ENCODE peak calls at places on chromosomes 2 and 18, in five cellular contexts. Q, N, X, P and H are unnamed samples.
A peak's percentile ranks its signal among the peaks of the same experiment; 100 is the strongest.

GRCh38 chr2:2464095-2464494 is 133.0 kb upstream of the MYT1L start:
- DNase-seq in P (no peak), N (no peak), X (no peak), Q (no peak), H (no peak)

GRCh38 chr2:37523861-37524362 is 147.5 kb downstream of the CDC42EP3 start:
- DNase-seq in N (peak; percentile 34), X (peak; percentile 31), P (peak; percentile 72), Q (no peak), H (peak; percentile 83)

GRCh38 chr18:6521804-6522418 is 107.2 kb upstream of the L3MBTL4 start:
- DNase-seq in Q (no peak), P (no peak), X (peak; percentile 48), N (no peak), H (peak; percentile 56)

GRCh38 chr2:156329031-156329921 is 3.2 kb downstream of the NR4A2 start:
- DNase-seq in N (no peak), P (no peak), Q (no peak), X (no peak), H (no peak)

GRCh38 chr18:36481201-36481657 is 183.7 kb downstream of the FHOD3 start:
- DNase-seq in N (no peak), X (no peak), P (no peak), Q (no peak), H (no peak)

GRCh38 chr2:225566798-225567197 is 167.3 kb downstream of the NYAP2 start:
- DNase-seq in N (no peak), P (no peak), Q (no peak), X (no peak), H (peak; percentile 12)

GRCh38 chr2:233161730-233162129 is 89.7 kb upstream of the ATG16L1 start:
- DNase-seq in P (no peak), Q (no peak), X (no peak), N (no peak), H (no peak)

GRCh38 chr18:35172009-35172408 is 68.8 kb upstream of the ZNF397 start:
- DNase-seq in X (no peak), Q (no peak), N (no peak), P (no peak), H (no peak)

GRCh38 chr2:132690664-132691303 is 20.8 kb upstream of the LYPD1 start:
- DNase-seq in X (peak; percentile 24), P (no peak), Q (no peak), N (no peak), H (peak; percentile 36)

GRCh38 chr2:56088411-56088810 is 95.4 kb upstream of the CCDC85A start:
- DNase-seq in Q (no peak), P (no peak), N (no peak), X (peak; percentile 56), H (peak; percentile 10)

GRCh38 chr2:121363632-121364420 is 78.8 kb upstream of the TFCP2L1 start:
- DNase-seq in X (peak; percentile 78), N (no peak), P (peak; percentile 63), Q (no peak), H (peak; percentile 63)

GRCh38 chr18:77057043-77057442 is 75.5 kb downstream of the MBP start:
- DNase-seq in X (no peak), P (no peak), N (peak; percentile 73), Q (no peak), H (peak; percentile 39)

GRCh38 chr2:182917924-182918323 is 51.5 kb upstream of the FRZB start:
- DNase-seq in X (peak; percentile 33), Q (no peak), P (peak; percentile 45), N (no peak), H (peak; percentile 11)

GRCh38 chr18:23307567-23308295 is 145.4 kb upstream of the RIOK3 start:
- DNase-seq in X (peak; percentile 95), P (no peak), Q (no peak), N (no peak), H (peak; percentile 81)

GRCh38 chr2:115314157-115314556 is 871.7 kb downstream of the DPP10 start:
- DNase-seq in N (no peak), Q (no peak), X (no peak), P (no peak), H (no peak)

GRCh38 chr2:191854385-191855372 is 7.8 kb upstream of the CAVIN2 start:
- DNase-seq in N (no peak), P (no peak), Q (no peak), X (peak; percentile 53), H (peak; percentile 46)

GRCh38 chr2:130355578-130356431 is at the start of gene PTPN18:
- DNase-seq in P (peak; percentile 85), N (peak; percentile 94), X (peak; percentile 90), Q (peak; percentile 77), H (peak; percentile 89)

GRCh38 chr2:1041012-1041805 is 90.6 kb downstream of the SNTG2 start:
- DNase-seq in Q (no peak), P (no peak), N (no peak), X (no peak), H (no peak)

GRCh38 chr2:174051741-174052638 is 86.8 kb upstream of the SP3 start:
- DNase-seq in X (peak; percentile 81), Q (no peak), N (no peak), P (no peak), H (peak; percentile 84)